ENCODE peak calls at places on chromosomes 3 and 15, in five cellular contexts. P is fibroblast of lung, J is cardiac muscle cell, C is neural crest cell, S is PC-3. D is an unnamed sample.

GRCh38 chr3:56792201-56792600 is 9.5 kb downstream of the ARHGEF3 start:
- DNase-seq in P (no peak), J (no peak), C (no peak), S (no peak), D (no peak)

GRCh38 chr3:153221748-153222162 is 59.7 kb downstream of the RAP2B start:
- DNase-seq in P (peak; percentile 80), J (peak; percentile 41), C (no peak), S (peak; percentile 97), D (no peak)

GRCh38 chr15:57218826-57219576 is 157.3 kb upstream of the CGNL1 start:
- DNase-seq in P (peak; percentile 96), J (peak; percentile 44), C (peak; percentile 17), S (no peak), D (peak; percentile 93)

GRCh38 chr3:196537319-196537984 is 22.3 kb upstream of the SMCO1 start:
- DNase-seq in P (peak; percentile 38), J (peak; percentile 48), C (peak; percentile 50), S (peak; percentile 64), D (no peak)

GRCh38 chr15:58546066-58546591 is 114.3 kb downstream of the LIPC start:
- DNase-seq in P (no peak), J (no peak), C (no peak), S (no peak), D (no peak)

GRCh38 chr3:126358038-126358815 is 1.0 kb upstream of the KLF15 start:
- DNase-seq in P (peak; percentile 17), J (no peak), C (no peak), S (no peak), D (no peak)

GRCh38 chr3:49769926-49770325 is 16.4 kb downstream of the IP6K1 start:
- DNase-seq in P (no peak), J (no peak), C (no peak), S (no peak), D (no peak)

GRCh38 chr15:65226221-65226620 is 14.9 kb upstream of the CILP start:
- DNase-seq in P (no peak), J (no peak), C (no peak), S (no peak), D (no peak)

GRCh38 chr15:32029862-32030781 is at the start of gene CHRNA7:
- DNase-seq in P (peak; percentile 12), J (peak; percentile 92), C (peak; percentile 67), S (peak; percentile 31), D (no peak)

GRCh38 chr3:193943200-193943599 is 192.7 kb upstream of the HES1 start:
- DNase-seq in P (no peak), J (no peak), C (peak; percentile 9), S (no peak), D (no peak)

GRCh38 chr3:106969596-106969995 is 407.6 kb upstream of the CCDC54 start:
- DNase-seq in P (no peak), J (no peak), C (no peak), S (no peak), D (no peak)

GRCh38 chr3:127360647-127361046 is 72.8 kb upstream of the PRR20G start:
- DNase-seq in P (no peak), J (no peak), C (no peak), S (no peak), D (no peak)

GRCh38 chr15:73601449-73602425 is 31.5 kb downstream of the NPTN start:
- DNase-seq in P (peak; percentile 79), J (peak; percentile 33), C (no peak), S (peak; percentile 58), D (no peak)

GRCh38 chr3:30286007-30286669 is 320.3 kb upstream of the TGFBR2 start:
- DNase-seq in P (peak; percentile 90), J (no peak), C (no peak), S (peak; percentile 93), D (peak; percentile 90)

GRCh38 chr3:76991165-76991564 is 48.7 kb upstream of the ROBO2 start:
- DNase-seq in P (peak; percentile 26), J (no peak), C (no peak), S (peak; percentile 15), D (no peak)

GRCh38 chr15:89898628-89899302 is 5.0 kb upstream of the AP3S2 start:
- DNase-seq in P (peak; percentile 43), J (peak; percentile 46), C (no peak), S (peak; percentile 80), D (no peak)

GRCh38 chr3:49880581-49881328 is 11.0 kb upstream of the CAMKV start:
- DNase-seq in P (no peak), J (peak; percentile 81), C (peak; percentile 76), S (no peak), D (no peak)

GRCh38 chr3:194587438-194587931 is 45.7 kb downstream of the TMEM44 start:
- DNase-seq in P (peak; percentile 84), J (no peak), C (no peak), S (peak; percentile 43), D (no peak)

GRCh38 chr3:167929937-167930336 is 165.8 kb downstream of the GOLIM4 start:
- DNase-seq in P (no peak), J (peak; percentile 56), C (no peak), S (no peak), D (no peak)

GRCh38 chr15:64092864-64093626 is 593 bp downstream of the CIAO2A start:
- DNase-seq in P (peak; percentile 61), J (peak; percentile 51), C (no peak), S (peak; percentile 12), D (no peak)
- TF ChIP-seq CTCF in P (peak; percentile 20), J (no peak), C (peak; percentile 17), S (peak; percentile 12), D (no peak)

DNA sequence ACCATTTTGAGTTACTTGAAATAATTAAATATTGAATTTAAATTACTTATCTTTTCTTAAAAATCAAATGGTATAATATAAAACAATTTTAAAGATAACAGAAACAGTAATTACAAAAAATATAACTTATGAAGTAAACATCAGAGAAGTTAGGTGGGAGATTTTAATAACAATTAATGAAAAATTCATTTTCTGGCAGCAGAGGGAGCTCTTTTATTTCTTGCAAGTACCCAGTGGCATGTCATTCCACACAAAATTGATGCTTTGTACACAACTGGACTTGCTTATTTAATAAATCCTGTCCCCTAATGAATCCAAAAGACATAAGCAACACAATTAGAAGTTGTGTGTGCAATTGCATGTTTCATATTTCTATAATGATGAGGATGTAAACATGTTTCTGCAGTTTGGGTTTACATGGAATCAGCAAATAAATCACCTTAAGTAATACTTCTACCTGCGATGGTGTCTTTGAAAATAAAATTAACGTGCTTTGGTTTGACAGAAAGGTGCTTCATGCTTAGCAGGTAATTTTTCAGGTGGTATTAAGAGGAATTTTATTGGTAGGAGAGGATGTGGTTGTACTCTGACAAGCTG is 861.3 kb downstream of the ZPLD1 start:
- DNase-seq in P (peak; percentile 48), J (peak; percentile 23), C (no peak), S (peak; percentile 50), D (no peak)
- TF ChIP-seq CTCF in P (no peak), J (no peak), C (peak; percentile 69), S (peak; percentile 61), D (no peak)

DNA sequence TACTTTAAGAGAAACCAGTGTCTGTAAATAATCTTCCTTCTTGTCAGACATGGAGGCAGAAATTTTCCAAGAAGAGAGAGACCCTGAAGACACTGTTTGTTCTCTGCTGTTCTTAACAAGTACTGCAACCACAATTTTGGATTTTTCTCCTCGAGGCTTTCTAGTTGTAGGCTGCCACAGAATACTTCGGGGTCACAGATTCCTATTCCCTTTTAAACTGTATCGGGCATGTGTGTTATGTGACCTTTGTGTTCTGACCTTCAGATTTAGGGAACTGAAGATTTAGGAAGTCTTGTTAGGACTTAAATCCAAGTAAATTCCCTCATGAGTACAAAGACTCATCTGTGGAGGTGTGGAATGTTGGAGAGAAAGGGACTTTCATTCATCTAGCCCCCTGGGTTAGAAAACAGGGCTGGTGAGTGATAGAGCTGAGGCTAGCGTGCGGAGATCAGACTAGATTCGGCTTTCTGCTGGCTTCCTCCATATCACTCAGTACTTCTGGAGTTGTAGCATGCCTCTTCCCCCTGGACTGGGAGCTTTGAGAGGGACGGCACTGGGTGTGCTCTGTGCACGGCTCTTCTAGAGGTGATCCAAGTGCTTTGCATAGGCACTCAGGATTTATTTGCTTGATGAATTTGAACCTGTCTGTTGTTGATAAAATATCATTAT is 237.0 kb downstream of the LPP start:
- DNase-seq in P (no peak), J (peak; percentile 25), C (no peak), S (no peak), D (no peak)
- TF ChIP-seq CTCF in P (no peak), J (no peak), C (no peak), S (no peak), D (no peak)

GRCh38 chr3:32675164-32675563 is 9.8 kb upstream of the CNOT10 start:
- DNase-seq in P (no peak), J (no peak), C (no peak), S (no peak), D (no peak)
- TF ChIP-seq CTCF in P (no peak), J (no peak), C (no peak), S (no peak), D (no peak)

DNA sequence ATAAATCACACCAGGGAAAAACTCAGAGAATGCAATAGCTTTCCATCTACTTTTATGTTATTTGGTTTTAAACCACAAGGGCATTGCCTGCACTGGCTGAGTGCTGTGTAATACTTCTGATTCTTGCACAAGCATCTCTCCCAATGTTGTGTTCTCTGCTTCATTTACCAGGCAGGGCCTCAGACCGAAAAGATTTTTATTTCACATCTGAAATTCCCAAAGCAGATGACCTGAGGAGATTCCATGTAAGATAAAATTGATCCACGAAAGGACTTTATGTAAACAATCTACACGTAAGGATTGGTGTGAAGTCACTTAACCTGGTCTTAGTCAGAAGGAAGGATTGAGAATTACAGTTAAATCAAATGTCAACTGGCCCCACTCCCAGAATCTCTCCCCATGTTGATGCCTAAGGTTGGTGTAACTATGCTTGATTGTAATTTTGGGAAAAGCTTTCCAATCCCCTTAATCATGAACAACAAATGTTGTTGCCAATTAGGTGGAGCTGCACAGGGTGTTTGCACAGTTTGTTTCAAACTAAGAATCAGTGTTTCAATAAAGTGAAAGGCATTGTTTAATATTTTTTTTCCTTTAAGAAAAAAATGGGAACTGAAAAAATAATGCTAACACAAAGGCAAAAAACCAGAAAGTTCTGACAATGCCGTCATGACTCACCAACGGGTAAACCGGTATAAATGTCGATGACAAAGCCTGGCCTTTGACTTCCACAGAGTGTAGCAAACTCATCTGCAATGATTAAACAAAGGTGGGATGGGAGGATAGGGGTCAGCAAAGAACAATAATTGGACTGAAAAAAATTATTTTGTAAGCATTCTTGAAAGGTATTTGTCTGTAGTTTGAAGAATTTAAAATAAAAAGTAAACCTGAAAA is 128.6 kb downstream of the DUT start:
- DNase-seq in P (peak; percentile 82), J (no peak), C (no peak), S (peak; percentile 88), D (peak; percentile 89)
- TF ChIP-seq CTCF in P (peak; percentile 6), J (no peak), C (no peak), S (no peak), D (no peak)